ENCODE peak calls at places on chromosomes 13 and 19, in four cellular contexts. C is stimulated activated CD4-positive, alpha-beta T cell treated with anti-CD3 and anti-CD28 coated beads, Interleukin-1b, Interleukin-23, amount 100 ng/mL, for 24 hours; Y is T-cell; H is body of pancreas. J is an unnamed sample.

GRCh38 chr13:64154514-64154913 is 2738.9 kb upstream of the PCDH20 start:
- DNase-seq in Y (no peak), C (no peak), H (no peak), J (no peak)

GRCh38 chr13:110568649-110569048 is 7.1 kb upstream of the RAB20 start:
- DNase-seq in H (no peak), C (no peak), Y (no peak), J (no peak)

GRCh38 chr13:75704942-75705320 is 68.8 kb downstream of the LMO7 start:
- DNase-seq in C (no peak), Y (no peak), H (peak), J (no peak)

GRCh38 chr13:91375119-91375729 is 23.2 kb upstream of the GPC5 start:
- DNase-seq in Y (no peak), H (no peak), C (no peak), J (no peak)

GRCh38 chr13:46745062-46745461 is 51.9 kb downstream of the ESD start:
- DNase-seq in Y (no peak), C (no peak), H (no peak), J (no peak)

GRCh38 chr19:12603714-12604113 is 6.9 kb downstream of the ZNF490 start:
- DNase-seq in H (no peak), C (peak), Y (no peak), J (no peak)

GRCh38 chr13:49356224-49356623 is 87.6 kb downstream of the CAB39L start:
- DNase-seq in C (no peak), Y (no peak), H (no peak), J (no peak)

GRCh38 chr13:77789386-77789785 is 91.9 kb downstream of the SLAIN1 start:
- DNase-seq in H (no peak), Y (no peak), C (no peak), J (no peak)

GRCh38 chr19:2248136-2249009 is 750 bp upstream of the AMH start:
- DNase-seq in C (no peak), H (no peak), Y (no peak), J (no peak)

GRCh38 chr13:67369895-67370660 is 139.9 kb upstream of the PCDH9 start:
- DNase-seq in C (no peak), H (no peak), Y (no peak), J (no peak)

GRCh38 chr19:7762719-7763293 is at the start of gene CLEC4M:
- DNase-seq in Y (no peak), C (no peak), H (no peak), J (no peak)

GRCh38 chr13:98556968-98557591 is 19.8 kb downstream of the STK24 start:
- DNase-seq in H (no peak), Y (no peak), C (no peak), J (no peak)

GRCh38 chr13:33229446-33230177 is 55.9 kb downstream of the STARD13 start:
- DNase-seq in Y (no peak), C (no peak), H (no peak), J (no peak)

GRCh38 chr19:28377077-28377476 is 835.9 kb downstream of the UQCRFS1 start:
- DNase-seq in H (no peak), C (no peak), Y (no peak), J (no peak)

GRCh38 chr13:34410653-34411052 is 531.4 kb upstream of the NBEA start:
- DNase-seq in C (no peak), H (no peak), Y (no peak), J (no peak)

GRCh38 chr19:3302755-3303154 is 63.6 kb upstream of the NFIC start:
- DNase-seq in H (no peak), Y (no peak), C (no peak), J (no peak)

GRCh38 chr13:74040200-74040599 is 94.0 kb downstream of the KLF12 start:
- DNase-seq in C (no peak), H (peak), Y (no peak), J (no peak)

GRCh38 chr19:2333027-2333806 is 4.7 kb downstream of the SPPL2B start:
- DNase-seq in Y (no peak), C (no peak), H (peak), J (no peak)

GRCh38 chr13:44620057-44620456 is 43.9 kb upstream of the TSC22D1 start:
- DNase-seq in C (no peak), H (no peak), Y (no peak), J (no peak)

GRCh38 chr19:54172764-54173699 is at the start of gene TMC4:
- DNase-seq in C (no peak), Y (no peak), H (peak), J (no peak)

GRCh38 chr13:85261757-85262346 is 537.4 kb downstream of the SLITRK6 start:
- DNase-seq in C (no peak), H (no peak), Y (no peak), J (no peak)

GRCh38 chr13:102724923-102725322 is 30.1 kb upstream of the METTL21C start:
- DNase-seq in Y (no peak), H (no peak), C (no peak), J (no peak)

GRCh38 chr19:29679598-29680210 is 14.4 kb downstream of the PLEKHF1 start:
- DNase-seq in C (no peak), H (no peak), Y (no peak), J (peak)

GRCh38 chr13:60267498-60268202 is 103.9 kb upstream of the DIAPH3 start:
- DNase-seq in C (no peak), Y (peak), H (peak), J (no peak)

GRCh38 chr19:3403489-3404323 is 37.3 kb downstream of the NFIC start:
- DNase-seq in Y (no peak), H (peak), C (no peak), J (peak)

GRCh38 chr13:113888701-113889330 is 24.9 kb upstream of the GAS6 start:
- DNase-seq in Y (no peak), C (no peak), H (no peak), J (no peak)

GRCh38 chr13:26707122-26708006 is 53.2 kb downstream of the GPR12 start:
- DNase-seq in H (no peak), Y (no peak), C (no peak), J (no peak)

GRCh38 chr13:40692946-40693345 is 26.5 kb upstream of the FOXO1 start:
- DNase-seq in H (no peak), Y (no peak), C (no peak), J (no peak)

GRCh38 chr13:83731113-83731512 is 151.2 kb downstream of the SLITRK1 start:
- DNase-seq in Y (no peak), C (no peak), H (no peak), J (no peak)

GRCh38 chr13:111906816-111907215 is 160.1 kb upstream of the SOX1 start:
- DNase-seq in Y (no peak), H (peak), C (no peak), J (peak)

GRCh38 chr19:44260343-44260681 is 626 bp downstream of the ZNF233 start:
- DNase-seq in Y (no peak), C (no peak), H (no peak), J (no peak)

GRCh38 chr13:29471551-29471950 is 123.9 kb downstream of the SLC7A1 start:
- DNase-seq in H (no peak), C (no peak), Y (no peak), J (no peak)

GRCh38 chr19:40424637-40425449 is 949 bp downstream of the SERTAD1 start:
- DNase-seq in Y (no peak), C (no peak), H (no peak), J (no peak)

J was measured in posterior vena cava.